ENCODE peak calls at places on chromosome X, in four cellular contexts. T is HepG2, D is GM12878, B is K562. V is an unnamed sample.

GRCh38 chrX:31435592-31435991 is 363.8 kb upstream of the FTHL17 start:
- DNase-seq in T (no peak), D (no peak), B (no peak), V (peak; percentile 49)

GRCh38 chrX:129108936-129109335 is 414.4 kb downstream of the SMARCA1 start:
- DNase-seq in T (no peak), D (no peak), B (no peak), V (no peak)

GRCh38 chrX:129495941-129496340 is 27.3 kb downstream of the SMARCA1 start:
- DNase-seq in T (no peak), D (no peak), B (no peak), V (no peak)

GRCh38 chrX:78124304-78124703 is 15.1 kb downstream of the TAF9B start:
- DNase-seq in T (no peak), D (no peak), B (no peak), V (no peak)

GRCh38 chrX:150546711-150547153 is 21.7 kb upstream of the MTM1 start:
- DNase-seq in T (no peak), D (no peak), B (no peak), V (no peak)

GRCh38 chrX:13180807-13181206 is 136.4 kb upstream of the FAM9C start:
- DNase-seq in T (no peak), D (no peak), B (no peak), V (no peak)

GRCh38 chrX:2391869-2392606 is 108.7 kb downstream of the DHRSX start:
- DNase-seq in T (peak; percentile 92), D (no peak), B (no peak), V (no peak)

GRCh38 chrX:20309796-20310195 is 43.1 kb upstream of the RPS6KA3 start:
- DNase-seq in T (no peak), D (no peak), B (no peak), V (no peak)

GRCh38 chrX:136170109-136170800 is 22.9 kb downstream of the FHL1 start:
- DNase-seq in T (no peak), D (no peak), B (no peak), V (no peak)

GRCh38 chrX:47815901-47816845 is 20.5 kb upstream of the ZNF81 start:
- DNase-seq in T (no peak), D (no peak), B (no peak), V (no peak)

GRCh38 chrX:71107762-71108360 is 1.3 kb upstream of the CXorf65 start:
- DNase-seq in T (no peak), D (no peak), B (no peak), V (no peak)

GRCh38 chrX:40166582-40166981 is 68.8 kb upstream of the BCOR start:
- DNase-seq in T (no peak), D (no peak), B (no peak), V (no peak)

GRCh38 chrX:149948001-149948400 is 9.7 kb upstream of the EOLA2 start:
- DNase-seq in T (no peak), D (no peak), B (no peak), V (no peak)

GRCh38 chrX:155768036-155768769 is 112.9 kb upstream of the VAMP7 start:
- DNase-seq in T (no peak), D (no peak), B (no peak), V (no peak)

GRCh38 chrX:46912098-46912672 is at the start of gene JADE3:
- DNase-seq in T (peak; percentile 55), D (no peak), B (peak; percentile 70), V (peak; percentile 71)

GRCh38 chrX:151359931-151360871 is 36.8 kb upstream of the VMA21 start:
- DNase-seq in T (peak; percentile 0), D (no peak), B (peak; percentile 8), V (peak; percentile 71)

GRCh38 chrX:77519765-77520164 is 72.6 kb downstream of the FGF16 start:
- DNase-seq in T (no peak), D (no peak), B (no peak), V (no peak)

GRCh38 chrX:10533686-10534365 is 86.6 kb downstream of the MID1 start:
- DNase-seq in T (no peak), D (no peak), B (no peak), V (no peak)

GRCh38 chrX:10534611-10535010 is 85.8 kb downstream of the MID1 start:
- DNase-seq in T (peak; percentile 75), D (no peak), B (no peak), V (no peak)

GRCh38 chrX:10542549-10542948 is 77.8 kb downstream of the MID1 start:
- DNase-seq in T (no peak), D (no peak), B (no peak), V (no peak)

GRCh38 chrX:10536744-10537143 is 83.6 kb downstream of the MID1 start:
- DNase-seq in T (no peak), D (no peak), B (no peak), V (no peak)

DNA sequence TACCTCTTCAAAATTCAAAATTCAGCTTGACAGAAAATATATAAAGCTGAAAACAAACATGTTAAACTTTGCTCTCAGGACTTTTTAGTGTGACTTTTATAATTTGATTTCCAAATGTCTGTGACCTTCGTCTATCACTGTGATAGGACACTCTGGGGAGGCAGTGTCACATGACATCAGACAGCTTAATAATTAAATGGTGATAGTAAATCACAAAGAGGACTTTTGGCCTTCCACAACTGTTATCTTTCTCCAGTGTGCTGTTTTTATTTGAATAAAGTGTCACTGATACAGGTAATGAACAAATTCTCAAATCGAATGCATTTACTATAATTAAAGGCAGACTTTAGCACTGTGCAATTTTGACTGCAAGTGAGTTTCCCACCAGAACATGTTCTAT is 83.1 kb downstream of the MID1 start:
- DNase-seq in T (peak; percentile 43), D (no peak), B (no peak), V (no peak)
- TF ChIP-seq FOXM1 in T (no peak), D (no peak), B (no peak), V (no peak)

DNA sequence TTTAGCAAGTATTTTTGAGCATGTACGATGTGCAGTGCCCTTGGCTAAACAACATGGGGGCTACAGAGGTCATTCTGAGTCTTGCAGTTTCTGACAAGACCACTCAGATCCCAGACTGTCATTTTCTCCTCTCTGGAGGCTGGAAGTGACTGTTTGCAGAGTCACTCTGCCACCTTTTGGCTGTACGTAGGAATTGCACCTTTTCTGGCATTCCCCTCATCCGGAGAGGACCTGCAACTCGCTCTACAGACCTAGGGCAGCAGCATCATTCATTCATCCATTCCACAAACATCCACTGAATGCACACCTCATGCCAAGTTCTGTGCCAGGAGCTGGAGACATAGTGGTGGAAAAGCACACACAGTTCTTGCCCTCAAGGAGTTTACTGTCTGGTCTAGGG is 160.4 kb upstream of the GPR101 start:
- DNase-seq in T (peak; percentile 12), D (peak; percentile 1), B (peak; percentile 5), V (peak; percentile 70)
- TF ChIP-seq TARDBP in T (no peak), D (no peak), B (no peak), V (no peak)

DNA sequence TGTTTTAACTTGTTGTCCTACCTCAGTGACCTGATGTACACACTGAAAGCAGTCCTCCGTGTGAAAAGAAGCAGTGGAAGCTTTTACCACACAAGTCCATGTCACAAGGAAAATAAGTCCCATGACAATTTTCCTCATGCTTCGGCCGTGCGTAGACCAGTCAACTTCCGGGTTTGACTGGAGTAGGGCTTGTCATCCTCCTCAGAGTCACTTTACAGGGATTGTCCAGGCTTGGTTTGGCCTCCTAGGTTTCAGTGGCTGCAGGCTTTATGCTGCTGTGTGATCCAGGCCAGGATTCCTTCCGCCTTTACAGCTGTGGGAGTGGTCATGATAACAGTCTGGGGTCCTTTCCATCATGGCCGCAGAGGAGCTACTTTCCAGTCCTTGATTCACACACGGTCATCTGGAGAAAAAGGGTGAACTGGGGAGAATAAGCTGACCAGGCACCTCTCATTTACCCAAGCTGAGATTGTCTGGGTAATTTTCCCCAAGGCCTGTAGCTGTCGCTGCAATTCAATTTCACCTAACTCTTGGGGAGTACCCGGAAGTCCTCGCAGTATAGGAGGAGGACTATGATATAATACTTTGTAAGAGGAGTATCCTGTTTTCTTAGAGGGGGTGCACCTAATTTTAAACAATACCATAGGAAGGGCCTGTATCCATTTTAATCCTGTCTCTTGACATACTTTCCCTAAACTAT is 206.1 kb upstream of the KLF8 start:
- DNase-seq in T (no peak), D (no peak), B (no peak), V (no peak)
- TF ChIP-seq SP1 in T (no peak), D (no peak), B (no peak), V (no peak)

GRCh38 chrX:111728096-111728495 is 47.1 kb downstream of the ALG13 start:
- DNase-seq in T (no peak), D (no peak), B (no peak), V (no peak)
- TF ChIP-seq FOXM1 in T (no peak), D (no peak), B (no peak), V (no peak)

GRCh38 chrX:95290455-95290854 is 1394.2 kb upstream of the DIAPH2 start:
- DNase-seq in T (no peak), D (no peak), B (no peak), V (no peak)

GRCh38 chrX:95291561-95291960 is 1393.1 kb upstream of the DIAPH2 start:
- DNase-seq in T (no peak), D (no peak), B (no peak), V (no peak)
- TF ChIP-seq TARDBP in T (no peak), D (no peak), B (no peak), V (no peak)

GRCh38 chrX:115373308-115373707 is 83.8 kb downstream of the LUZP4 start:
- DNase-seq in T (no peak), D (no peak), B (no peak), V (no peak)

DNA sequence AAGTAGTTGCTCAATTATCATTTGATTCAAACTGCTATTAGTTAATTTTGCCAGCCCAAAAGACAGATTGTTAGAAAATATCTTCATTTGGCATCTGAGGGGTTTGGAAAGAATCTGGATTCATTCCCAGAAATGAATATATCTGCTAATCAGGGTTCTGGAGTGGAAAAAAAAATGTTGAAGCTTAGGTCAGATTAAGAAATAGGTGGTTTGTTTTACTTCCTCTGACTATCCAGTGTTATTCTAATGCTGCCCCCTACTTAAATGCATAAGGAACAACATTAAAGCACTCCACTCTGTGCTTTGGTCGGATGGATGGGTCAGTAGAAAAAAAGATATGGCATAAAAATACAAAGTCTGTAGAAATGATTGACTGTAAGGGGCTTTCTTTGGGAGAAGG is 89.0 kb downstream of the LUZP4 start:
- DNase-seq in T (no peak), D (no peak), B (no peak), V (no peak)
- TF ChIP-seq SP1 in T (no peak), D (no peak), B (no peak), V (no peak)

DNA sequence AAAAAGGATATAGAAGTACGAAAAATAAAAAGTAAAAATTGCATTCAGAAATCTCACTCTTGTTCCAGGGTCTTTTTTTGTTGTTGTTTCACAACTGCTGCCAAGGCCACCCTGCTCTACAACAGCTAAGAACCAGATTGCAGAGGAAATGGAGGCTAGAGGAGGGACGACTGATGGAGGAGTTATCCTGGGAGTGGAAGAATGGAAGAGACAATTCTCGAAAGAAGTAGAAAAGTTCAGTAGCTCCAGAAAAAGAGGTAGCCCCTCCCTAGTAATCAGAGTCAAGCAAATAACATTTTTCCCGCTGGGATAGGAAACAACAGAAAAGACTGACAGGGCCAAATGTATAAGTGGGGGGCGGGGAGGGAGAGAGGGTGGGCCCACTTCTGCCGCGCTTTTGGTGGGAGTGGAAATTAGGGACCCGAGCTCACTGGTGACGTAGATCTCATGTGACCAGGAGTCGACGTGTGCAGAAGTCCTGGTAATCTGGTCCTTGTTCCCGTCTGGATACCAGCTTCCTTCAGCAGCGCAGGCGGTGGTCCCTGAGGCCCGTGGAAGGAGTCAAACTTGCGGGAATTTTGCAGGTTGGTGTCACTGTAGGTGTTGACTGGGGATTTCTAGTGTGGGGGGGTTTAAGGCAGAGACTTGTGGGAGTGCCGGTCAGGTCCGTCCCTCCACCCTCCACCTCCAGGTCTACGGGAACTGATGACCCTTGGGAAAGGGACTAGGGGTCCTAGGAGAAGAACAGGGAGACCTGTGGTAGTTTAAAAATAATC is at the start of gene TCEAL9:
- DNase-seq in T (peak; percentile 51), D (no peak), B (peak; percentile 11), V (peak; percentile 72)
- TF ChIP-seq FOXM1 in T (no peak), D (no peak), B (no peak), V (no peak)